ENCODE peak calls at places on chromosomes 4 and X, in ten cellular contexts. Q is gastrocnemius medialis, G is fibroblast of mammary gland, R is GM23248, B is endodermal cell, P is foreskin fibroblast, T is AG04450, Y is fibroblast of lung, C is HCT116, X is IMR-90. I is an unnamed sample.

GRCh38 chr4:108940086-108941033 is 177.5 kb upstream of the ETNPPL start:
- DNase-seq in Q (no peak), G (no peak), R (no peak), B (peak; percentile 54), P (no peak), T (no peak), Y (no peak), C (no peak), X (peak; percentile 3), I (no peak)

GRCh38 chrX:81957900-81958545 is 756.1 kb downstream of the SH3BGRL start:
- DNase-seq in Q (no peak), G (peak; percentile 10), R (peak; percentile 7), B (no peak), P (no peak), T (no peak), Y (no peak), C (no peak), X (peak; percentile 1), I (no peak)

GRCh38 chrX:129755779-129756650 is 17.2 kb downstream of the XPNPEP2 start:
- DNase-seq in Q (no peak), G (no peak), R (no peak), B (peak; percentile 76), P (no peak), T (no peak), Y (no peak), C (no peak), X (no peak), I (no peak)

GRCh38 chr4:40238700-40239548 is 42.1 kb downstream of the RHOH start:
- DNase-seq in Q (no peak), G (no peak), R (no peak), B (no peak), P (no peak), T (no peak), Y (peak; percentile 10), C (no peak), X (no peak), I (no peak)

GRCh38 chr4:8912506-8912905 is 40.9 kb upstream of the HMX1 start:
- DNase-seq in Q (no peak), G (no peak), R (no peak), B (no peak), P (no peak), T (no peak), Y (no peak), C (no peak), X (no peak), I (no peak)

GRCh38 chrX:91434351-91435168 is at the start of gene PABPC5:
- DNase-seq in Q (peak; percentile 29), G (peak; percentile 84), R (peak; percentile 92), B (peak; percentile 95), P (peak; percentile 60), T (peak; percentile 55), Y (peak; percentile 87), C (no peak), X (peak; percentile 82), I (peak; percentile 29)

GRCh38 chrX:13110427-13111324 is 66.3 kb upstream of the FAM9C start:
- DNase-seq in Q (no peak), G (peak; percentile 95), R (peak; percentile 85), B (no peak), P (peak; percentile 80), T (no peak), Y (peak; percentile 95), C (peak; percentile 33), X (peak; percentile 92), I (peak; percentile 59)

GRCh38 chr4:15130441-15130840 is 128.2 kb downstream of the CPEB2 start:
- DNase-seq in Q (no peak), G (no peak), R (peak; percentile 22), B (no peak), P (no peak), T (no peak), Y (no peak), C (no peak), X (no peak), I (no peak)

GRCh38 chr4:169098054-169098896 is 88.2 kb upstream of the CBR4 start:
- DNase-seq in Q (no peak), G (no peak), R (peak; percentile 36), B (peak; percentile 8), P (no peak), T (no peak), Y (no peak), C (no peak), X (peak; percentile 52), I (peak; percentile 47)

GRCh38 chrX:141917801-141918200 is 14.1 kb downstream of the MAGEC1 start:
- DNase-seq in Q (no peak), G (no peak), R (no peak), B (no peak), P (no peak), T (no peak), Y (no peak), C (no peak), X (no peak), I (no peak)

GRCh38 chr4:145098675-145099037 is 545 bp downstream of the ABCE1 start:
- DNase-seq in Q (peak; percentile 12), G (peak; percentile 75), R (peak; percentile 86), B (no peak), P (peak; percentile 48), T (no peak), Y (peak; percentile 63), C (peak; percentile 23), X (peak; percentile 66), I (peak; percentile 16)

GRCh38 chr4:142095886-142096605 is 459.7 kb downstream of the IL15 start:
- DNase-seq in Q (no peak), G (peak; percentile 97), R (peak; percentile 99), B (no peak), P (peak; percentile 90), T (peak; percentile 85), Y (peak; percentile 95), C (peak; percentile 90), X (peak; percentile 96), I (peak; percentile 96)

GRCh38 chr4:147825451-147826287 is 93.8 kb downstream of the ARHGAP10 start:
- DNase-seq in Q (no peak), G (peak; percentile 92), R (peak; percentile 71), B (no peak), P (no peak), T (no peak), Y (peak; percentile 8), C (no peak), X (no peak), I (no peak)

GRCh38 chr4:123398803-123399637 is 2.4 kb downstream of the SPRY1 start:
- DNase-seq in Q (peak; percentile 40), G (peak; percentile 75), R (peak; percentile 75), B (peak; percentile 79), P (peak; percentile 62), T (no peak), Y (peak; percentile 83), C (peak; percentile 12), X (peak; percentile 73), I (peak; percentile 49)

GRCh38 chr4:18882468-18882867 is 860.9 kb upstream of the LCORL start:
- DNase-seq in Q (no peak), G (peak; percentile 30), R (peak; percentile 53), B (no peak), P (peak; percentile 33), T (peak; percentile 34), Y (peak; percentile 54), C (peak; percentile 29), X (peak; percentile 72), I (peak; percentile 53)

GRCh38 chr4:51843309-51844156 is 580 bp downstream of the DCUN1D4 start:
- DNase-seq in Q (peak; percentile 56), G (peak; percentile 56), R (peak; percentile 86), B (peak; percentile 87), P (peak; percentile 56), T (no peak), Y (peak; percentile 71), C (no peak), X (peak; percentile 56), I (no peak)

DNA sequence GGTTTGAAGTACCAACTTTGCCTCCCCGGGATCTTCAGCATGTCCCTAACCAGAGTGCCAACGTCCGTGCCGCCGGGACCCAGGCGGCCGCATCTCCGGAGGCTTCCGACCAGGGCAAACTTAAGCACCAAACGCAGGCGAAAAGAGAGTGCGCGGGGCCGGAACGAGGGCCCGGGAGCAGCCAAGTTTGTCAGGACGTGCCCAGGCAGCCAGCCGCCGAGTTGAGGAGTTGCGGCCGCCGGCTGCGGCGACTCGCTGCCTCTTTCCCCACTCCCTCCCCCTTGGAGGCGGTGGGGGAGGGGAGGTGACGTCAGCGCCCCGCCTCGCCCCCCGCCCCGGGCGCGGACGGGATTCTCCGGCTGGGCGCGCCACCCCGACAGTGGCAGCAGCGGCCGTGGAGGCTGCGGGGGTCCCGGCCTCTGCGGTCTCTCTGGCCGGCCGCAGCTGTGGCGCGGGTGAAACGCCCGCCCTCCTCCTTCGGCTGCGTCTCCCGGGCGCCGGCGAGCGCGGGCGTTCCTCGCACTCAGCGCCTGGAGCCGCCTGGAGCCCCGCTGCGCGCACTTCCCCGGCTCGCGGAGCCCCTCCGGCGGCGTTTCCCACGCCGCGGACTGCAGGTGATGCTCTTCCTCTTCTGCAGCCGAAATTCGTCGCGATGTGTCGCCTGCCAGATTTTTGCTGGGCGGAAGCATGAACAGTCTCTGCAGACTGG is 2.9 kb upstream of the FAT1 start:
- DNase-seq in Q (no peak), G (peak; percentile 61), R (peak; percentile 89), B (peak; percentile 92), P (peak; percentile 73), T (peak; percentile 49), Y (peak; percentile 79), C (peak; percentile 56), X (peak; percentile 80), I (peak; percentile 42)
- H3K4me3 ChIP-seq in Q (peak overlapping the region; percentile 62), G (peak overlapping the region; percentile 90), R (peak overlapping the region; percentile 88), B (peak overlapping the region; percentile 97), P (peak overlapping the region; percentile 97), T (peak overlapping the region; percentile 93), Y (peak overlapping the region; percentile 94), C (peak overlapping the region; percentile 91), X (peak overlapping the region; percentile 89), I (peak overlapping the region; percentile 97)

DNA sequence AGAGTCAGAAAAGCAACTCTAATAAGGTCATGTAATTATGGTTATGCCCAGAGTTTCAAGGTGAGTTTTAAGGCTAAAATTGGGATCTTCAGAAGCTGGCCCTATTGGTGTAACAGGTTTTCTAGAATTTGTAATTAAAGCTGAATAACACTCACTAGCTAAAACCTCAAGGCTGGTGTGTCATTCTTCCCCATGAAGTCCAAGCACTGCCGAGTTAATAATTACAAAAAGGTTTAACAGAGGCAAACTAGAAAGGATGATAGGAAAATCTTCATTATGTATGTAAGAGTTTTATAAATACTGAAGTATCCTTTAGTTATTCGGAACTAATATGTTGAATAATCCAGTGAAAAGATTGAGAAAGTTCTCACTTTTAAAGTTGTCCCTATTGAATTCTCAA is 34.3 kb downstream of the MXRA5 start:
- DNase-seq in Q (no peak), G (no peak), R (no peak), B (no peak), P (no peak), T (no peak), Y (no peak), C (no peak), X (no peak), I (no peak)
- H3K4me3 ChIP-seq in Q (no peak overlapping the region), G (no peak overlapping the region), R (no peak overlapping the region), B (no peak overlapping the region), P (no peak overlapping the region), T (no peak overlapping the region), Y (no peak overlapping the region), C (no peak overlapping the region), X (no peak overlapping the region), I (no peak overlapping the region)

GRCh38 chr4:70666369-70666768 is at the start of gene JCHAIN:
- DNase-seq in Q (no peak), G (no peak), R (peak; percentile 49), B (no peak), P (no peak), T (no peak), Y (peak; percentile 20), C (no peak), X (peak; percentile 43), I (no peak)
- H3K4me3 ChIP-seq in Q (no peak within 1 kb of the TSS), G (no peak within 1 kb of the TSS), R (peak within 1 kb of the TSS; percentile 36), B (no peak within 1 kb of the TSS), P (no peak within 1 kb of the TSS), T (no peak within 1 kb of the TSS), Y (no peak within 1 kb of the TSS), C (no peak within 1 kb of the TSS), X (no peak within 1 kb of the TSS), I (no peak within 1 kb of the TSS)

GRCh38 chrX:104310084-104310483 is 55.4 kb upstream of the ESX1 start:
- DNase-seq in Q (no peak), G (peak; percentile 60), R (peak; percentile 66), B (no peak), P (peak; percentile 32), T (no peak), Y (peak; percentile 54), C (no peak), X (peak; percentile 47), I (no peak)
- H3K4me3 ChIP-seq in Q (no peak overlapping the region), G (no peak overlapping the region), R (peak overlapping the region; percentile 63), B (no peak overlapping the region), P (peak overlapping the region; percentile 49), T (peak overlapping the region; percentile 39), Y (peak overlapping the region; percentile 54), C (peak overlapping the region; percentile 18), X (peak overlapping the region; percentile 35), I (peak overlapping the region; percentile 21)